ENCODE peak calls at places on chromosomes 2 and 18, in ten cellular contexts. B, V, F, M, Y, R, J, G, T and X are unnamed samples.

GRCh38 chr2:96734899-96735585 is 4.8 kb downstream of the LMAN2L start:
- DNase-seq in T (no peak), F (no peak), Y (no peak), V (no peak), R (no peak), M (no peak), J (no peak), B (no peak), G (no peak), X (no peak)

GRCh38 chr2:69975853-69976462 is 14.5 kb upstream of the ASPRV1 start:
- DNase-seq in B (no peak), M (no peak), G (no peak), F (no peak), T (no peak), Y (no peak), V (no peak), J (no peak), R (no peak), X (no peak)

GRCh38 chr18:34921811-34922385 is 119.3 kb upstream of the MAPRE2 start:
- DNase-seq in M (no peak), F (no peak), V (no peak), T (no peak), R (no peak), J (no peak), B (no peak), G (no peak), Y (no peak), X (no peak)

GRCh38 chr2:133953524-133953923 is 300.3 kb upstream of the MGAT5 start:
- DNase-seq in Y (no peak), B (no peak), J (no peak), M (no peak), G (peak), F (no peak), T (no peak), R (no peak), V (no peak), X (peak)

GRCh38 chr2:13050764-13051163 is 334.0 kb downstream of the TRIB2 start:
- DNase-seq in F (no peak), B (peak), M (no peak), Y (no peak), G (no peak), J (no peak), R (no peak), V (no peak), T (no peak), X (no peak)

GRCh38 chr2:186695081-186695756 is 1.4 kb downstream of the FAM171B start:
- DNase-seq in M (no peak), G (no peak), T (no peak), V (no peak), R (no peak), F (peak), B (peak), Y (no peak), J (peak), X (no peak)

GRCh38 chr2:57696016-57696415 is 350.6 kb upstream of the VRK2 start:
- DNase-seq in R (peak), G (no peak), M (peak), V (peak), T (no peak), B (no peak), Y (no peak), F (peak), J (no peak), X (no peak)

GRCh38 chr18:80178935-80179818 is 68.1 kb downstream of the PARD6G start:
- DNase-seq in R (no peak), J (no peak), V (no peak), T (no peak), M (no peak), Y (no peak), B (no peak), F (no peak), G (no peak), X (no peak)

GRCh38 chr2:75606851-75607798 is 39.5 kb upstream of the MRPL19 start:
- DNase-seq in J (no peak), T (no peak), B (peak), F (peak), R (no peak), V (no peak), Y (no peak), M (no peak), G (no peak), X (no peak)

GRCh38 chr18:13612111-13612997 is 114.0 kb downstream of the FAM210A start:
- DNase-seq in Y (peak), G (peak), J (no peak), R (no peak), M (no peak), T (peak), V (no peak), B (peak), F (no peak), X (peak)

GRCh38 chr18:77132369-77133050 is at the start of gene MBP:
- DNase-seq in J (no peak), G (peak), B (peak), F (no peak), T (no peak), V (no peak), M (peak), R (no peak), Y (peak), X (peak)

GRCh38 chr18:68447286-68447685 is 267.6 kb downstream of the TMX3 start:
- DNase-seq in M (no peak), T (no peak), J (no peak), V (no peak), R (no peak), B (no peak), Y (no peak), G (no peak), F (peak), X (no peak)

GRCh38 chr2:39568116-39568515 is 97.6 kb upstream of the TMEM178A start:
- DNase-seq in G (no peak), J (no peak), R (no peak), Y (no peak), M (no peak), B (no peak), V (no peak), F (no peak), T (no peak), X (no peak)

GRCh38 chr2:111117666-111118454 is 2.9 kb upstream of the BCL2L11 start:
- DNase-seq in Y (peak), J (peak), F (peak), B (peak), V (peak), G (peak), R (peak), T (no peak), M (peak), X (peak)

GRCh38 chr18:54880706-54881105 is 52.4 kb downstream of the RAB27B start:
- DNase-seq in M (no peak), T (no peak), J (peak), Y (no peak), F (no peak), B (no peak), R (peak), V (peak), G (no peak), X (no peak)

GRCh38 chr2:99576775-99577174 is 87.0 kb upstream of the REV1 start:
- DNase-seq in Y (no peak), B (no peak), V (no peak), G (no peak), J (no peak), F (no peak), T (no peak), M (no peak), R (no peak), X (no peak)

GRCh38 chr2:206004004-206004693 is 81.8 kb downstream of the INO80D start:
- DNase-seq in T (no peak), Y (peak), R (peak), G (no peak), B (no peak), V (no peak), J (no peak), F (peak), M (peak), X (peak)

GRCh38 chr18:62091487-62092120 is 95.3 kb downstream of the PIGN start:
- DNase-seq in B (no peak), T (no peak), G (no peak), F (no peak), M (no peak), V (no peak), J (no peak), Y (no peak), R (no peak), X (no peak)

GRCh38 chr2:84678214-84678613 is 161.9 kb downstream of the DNAH6 start:
- DNase-seq in M (no peak), J (no peak), B (no peak), G (no peak), T (no peak), V (no peak), F (no peak), Y (peak), R (no peak), X (no peak)

GRCh38 chr2:191012845-191013616 is 940 bp downstream of the STAT1 start:
- DNase-seq in F (no peak), M (no peak), G (peak), V (peak), Y (no peak), R (no peak), J (no peak), T (no peak), B (no peak), X (peak)

GRCh38 chr2:239269173-239269865 is 131.5 kb downstream of the HDAC4 start:
- DNase-seq in T (no peak), M (no peak), R (no peak), J (no peak), G (no peak), F (no peak), B (no peak), Y (no peak), V (no peak), X (no peak)

GRCh38 chr2:120990451-120990871 is 254.8 kb downstream of the GLI2 start:
- DNase-seq in Y (no peak), F (peak), G (no peak), M (no peak), B (no peak), R (no peak), V (no peak), T (no peak), J (no peak), X (no peak)

GRCh38 chr2:86300496-86300895 is 36.9 kb downstream of the REEP1 start:
- DNase-seq in Y (no peak), B (no peak), G (no peak), J (no peak), M (no peak), V (no peak), R (no peak), T (no peak), F (peak), X (no peak)

GRCh38 chr2:110789706-110790105 is 57.3 kb downstream of the ACOXL start:
- DNase-seq in M (no peak), G (no peak), Y (no peak), R (no peak), T (no peak), J (no peak), V (no peak), F (no peak), B (no peak), X (no peak)

GRCh38 chr2:27798948-27799645 is 27.6 kb downstream of the MRPL33 start:
- DNase-seq in R (peak), Y (no peak), T (no peak), G (no peak), V (peak), B (peak), F (peak), M (peak), J (peak), X (no peak)

GRCh38 chr18:61362511-61362910 is 29.3 kb downstream of the CDH20 start:
- DNase-seq in M (no peak), Y (no peak), J (no peak), V (no peak), F (no peak), G (no peak), R (no peak), B (no peak), T (no peak), X (no peak)

GRCh38 chr2:178825183-178825582 is 18.0 kb upstream of the TTN start:
- DNase-seq in V (no peak), B (peak), R (no peak), F (no peak), G (no peak), J (no peak), Y (no peak), T (no peak), M (no peak), X (no peak)

GRCh38 chr2:194867328-194867727 is 789.7 kb upstream of the SLC39A10 start:
- DNase-seq in M (peak), F (peak), G (no peak), J (no peak), Y (no peak), R (peak), V (no peak), B (peak), T (no peak), X (peak)

GRCh38 chr2:45889053-45889452 is 237.6 kb downstream of the PRKCE start:
- DNase-seq in J (no peak), G (peak), Y (peak), R (no peak), V (no peak), B (no peak), T (no peak), M (no peak), F (no peak), X (peak)

GRCh38 chr2:42928692-42929576 is 136.6 kb upstream of the HAAO start:
- DNase-seq in T (no peak), F (peak), R (no peak), G (no peak), J (no peak), B (peak), M (no peak), V (peak), Y (no peak), X (peak)

GRCh38 chr2:3639015-3639630 is 18.9 kb upstream of the ALLC start:
- DNase-seq in G (no peak), B (no peak), T (no peak), Y (no peak), M (no peak), R (no peak), V (no peak), J (no peak), F (no peak), X (no peak)

GRCh38 chr2:102792538-102793208 is 30.8 kb downstream of the TMEM182 start:
- DNase-seq in M (no peak), R (no peak), T (no peak), V (no peak), F (no peak), G (no peak), J (no peak), B (no peak), Y (no peak), X (no peak)